ENCODE peak calls at places on chromosomes 1 and 21, in eight cellular contexts. One of them, this sample, is unnamed.

GRCh38 chr1:53093451-53093754 is 31.4 kb downstream of the PODN start:
- DNase-seq in epithelial cell of esophagus: no peak
- DNase-seq in A549: no peak
- DNase-seq in GM12865: no peak
- DNase-seq in hepatocyte: no peak
- DNase-seq in foreskin keratinocyte: no peak
- DNase-seq in tibial nerve: no peak
- DNase-seq in fibroblast of mammary gland: no peak
- DNase-seq in this sample: no peak

GRCh38 chr21:31786164-31786920 is 54.4 kb upstream of the SCAF4 start:
- DNase-seq in A549: no peak
- DNase-seq in epithelial cell of esophagus: no peak
- DNase-seq in hepatocyte: no peak
- DNase-seq in foreskin keratinocyte: no peak
- DNase-seq in GM12865: no peak
- DNase-seq in fibroblast of mammary gland: no peak
- DNase-seq in tibial nerve: no peak
- DNase-seq in this sample: no peak

GRCh38 chr1:12121212-12122000 is 45.4 kb upstream of the TNFRSF1B start:
- DNase-seq in hepatocyte: no peak
- DNase-seq in tibial nerve: no peak
- DNase-seq in epithelial cell of esophagus: peak
- DNase-seq in A549: no peak
- DNase-seq in GM12865: no peak
- DNase-seq in foreskin keratinocyte: no peak
- DNase-seq in fibroblast of mammary gland: peak
- DNase-seq in this sample: no peak

GRCh38 chr1:42713293-42713692 is 26.7 kb downstream of the CLDN19 start:
- DNase-seq in fibroblast of mammary gland: no peak
- DNase-seq in foreskin keratinocyte: no peak
- DNase-seq in hepatocyte: no peak
- DNase-seq in GM12865: no peak
- DNase-seq in epithelial cell of esophagus: no peak
- DNase-seq in tibial nerve: no peak
- DNase-seq in A549: no peak
- DNase-seq in this sample: no peak

GRCh38 chr1:244066954-244067716 is 16.1 kb downstream of the ZBTB18 start:
- DNase-seq in GM12865: no peak
- DNase-seq in epithelial cell of esophagus: no peak
- DNase-seq in foreskin keratinocyte: no peak
- DNase-seq in A549: no peak
- DNase-seq in fibroblast of mammary gland: no peak
- DNase-seq in tibial nerve: no peak
- DNase-seq in hepatocyte: no peak
- DNase-seq in this sample: no peak

GRCh38 chr1:155226910-155227260 is 18.4 kb downstream of the MTX1 start:
- DNase-seq in GM12865: peak
- DNase-seq in epithelial cell of esophagus: peak
- DNase-seq in tibial nerve: no peak
- DNase-seq in foreskin keratinocyte: no peak
- DNase-seq in A549: peak
- DNase-seq in fibroblast of mammary gland: peak
- DNase-seq in hepatocyte: peak
- DNase-seq in this sample: no peak

GRCh38 chr21:42125571-42126544 is 54.7 kb downstream of the UMODL1 start:
- DNase-seq in tibial nerve: no peak
- DNase-seq in hepatocyte: peak
- DNase-seq in fibroblast of mammary gland: peak
- DNase-seq in foreskin keratinocyte: no peak
- DNase-seq in epithelial cell of esophagus: peak
- DNase-seq in A549: no peak
- DNase-seq in GM12865: no peak
- DNase-seq in this sample: no peak

GRCh38 chr1:201364808-201365105 is 12.7 kb downstream of the TNNT2 start:
- DNase-seq in A549: no peak
- DNase-seq in fibroblast of mammary gland: no peak
- DNase-seq in tibial nerve: no peak
- DNase-seq in foreskin keratinocyte: no peak
- DNase-seq in GM12865: no peak
- DNase-seq in hepatocyte: no peak
- DNase-seq in epithelial cell of esophagus: no peak
- DNase-seq in this sample: no peak

GRCh38 chr1:35924838-35925237 is 6.1 kb upstream of the AGO3 start:
- DNase-seq in tibial nerve: no peak
- DNase-seq in A549: no peak
- DNase-seq in hepatocyte: no peak
- DNase-seq in epithelial cell of esophagus: no peak
- DNase-seq in GM12865: peak
- DNase-seq in foreskin keratinocyte: no peak
- DNase-seq in fibroblast of mammary gland: no peak
- DNase-seq in this sample: no peak

GRCh38 chr1:28028873-28029654 is 59.3 kb downstream of the EYA3 start:
- DNase-seq in tibial nerve: no peak
- DNase-seq in GM12865: peak
- DNase-seq in epithelial cell of esophagus: no peak
- DNase-seq in A549: no peak
- DNase-seq in fibroblast of mammary gland: no peak
- DNase-seq in hepatocyte: no peak
- DNase-seq in foreskin keratinocyte: no peak
- DNase-seq in this sample: no peak

GRCh38 chr1:42739753-42740700 is at the start of gene CLDN19:
- DNase-seq in tibial nerve: no peak
- DNase-seq in hepatocyte: peak
- DNase-seq in epithelial cell of esophagus: no peak
- DNase-seq in foreskin keratinocyte: no peak
- DNase-seq in A549: no peak
- DNase-seq in GM12865: no peak
- DNase-seq in fibroblast of mammary gland: no peak
- DNase-seq in this sample: no peak

GRCh38 chr1:16032388-16033100 is 10.7 kb downstream of the CLCNKA start:
- DNase-seq in hepatocyte: peak
- DNase-seq in tibial nerve: peak
- DNase-seq in foreskin keratinocyte: no peak
- DNase-seq in A549: peak
- DNase-seq in epithelial cell of esophagus: peak
- DNase-seq in GM12865: peak
- DNase-seq in fibroblast of mammary gland: peak
- DNase-seq in this sample: peak

DNA sequence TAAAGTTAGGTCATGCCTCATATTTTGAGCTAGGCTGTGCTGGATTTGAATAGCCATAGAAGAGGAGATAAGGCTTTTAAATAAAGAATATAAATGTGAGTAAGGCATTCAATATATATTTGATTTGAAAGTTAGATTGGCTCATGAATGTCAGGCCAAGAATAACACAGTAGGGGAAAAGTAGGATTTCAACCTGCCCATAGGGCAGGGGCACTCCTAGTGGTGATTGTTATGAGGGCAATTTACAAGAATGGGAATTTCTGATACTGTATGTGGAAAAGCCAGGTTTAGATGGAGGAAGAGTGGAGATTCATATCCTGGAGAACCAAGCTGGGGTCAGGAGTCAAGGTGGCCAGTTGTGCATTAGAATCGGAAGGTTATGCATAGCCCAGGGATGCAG is 74.9 kb downstream of the DNAH14 start:
- DNase-seq in foreskin keratinocyte: no peak
- DNase-seq in epithelial cell of esophagus: no peak
- DNase-seq in hepatocyte: no peak
- DNase-seq in tibial nerve: no peak
- DNase-seq in GM12865: no peak
- DNase-seq in fibroblast of mammary gland: no peak
- DNase-seq in A549: peak
- DNase-seq in this sample: no peak
- TF ChIP-seq CTCF in foreskin keratinocyte: peak
- TF ChIP-seq CTCF in epithelial cell of esophagus: peak
- TF ChIP-seq CTCF in hepatocyte: no peak
- TF ChIP-seq CTCF in tibial nerve: no peak
- TF ChIP-seq CTCF in GM12865: peak
- TF ChIP-seq CTCF in fibroblast of mammary gland: peak
- TF ChIP-seq CTCF in A549: peak
- TF ChIP-seq CTCF in this sample: no peak

GRCh38 chr1:5597991-5598823 is 394.0 kb downstream of the NPHP4 start:
- DNase-seq in hepatocyte: peak
- DNase-seq in fibroblast of mammary gland: no peak
- DNase-seq in epithelial cell of esophagus: no peak
- DNase-seq in A549: no peak
- DNase-seq in GM12865: no peak
- DNase-seq in foreskin keratinocyte: no peak
- DNase-seq in tibial nerve: peak
- DNase-seq in this sample: peak
- TF ChIP-seq CTCF in hepatocyte: peak
- TF ChIP-seq CTCF in fibroblast of mammary gland: no peak
- TF ChIP-seq CTCF in epithelial cell of esophagus: no peak
- TF ChIP-seq CTCF in A549: no peak
- TF ChIP-seq CTCF in GM12865: peak
- TF ChIP-seq CTCF in foreskin keratinocyte: peak
- TF ChIP-seq CTCF in tibial nerve: no peak
- TF ChIP-seq CTCF in this sample: no peak

GRCh38 chr1:248849152-248849551 is 9.7 kb downstream of the ZNF692 start:
- DNase-seq in fibroblast of mammary gland: no peak
- DNase-seq in foreskin keratinocyte: no peak
- DNase-seq in GM12865: no peak
- DNase-seq in epithelial cell of esophagus: no peak
- DNase-seq in tibial nerve: no peak
- DNase-seq in A549: no peak
- DNase-seq in hepatocyte: no peak
- DNase-seq in this sample: no peak

GRCh38 chr1:248847181-248847955 is 9.3 kb downstream of the ZNF672 start:
- DNase-seq in epithelial cell of esophagus: no peak
- DNase-seq in GM12865: no peak
- DNase-seq in A549: no peak
- DNase-seq in tibial nerve: no peak
- DNase-seq in hepatocyte: no peak
- DNase-seq in fibroblast of mammary gland: no peak
- DNase-seq in foreskin keratinocyte: no peak
- DNase-seq in this sample: no peak

GRCh38 chr1:248847956-248848561 is 10.0 kb downstream of the ZNF672 start:
- DNase-seq in foreskin keratinocyte: no peak
- DNase-seq in A549: no peak
- DNase-seq in fibroblast of mammary gland: no peak
- DNase-seq in GM12865: no peak
- DNase-seq in epithelial cell of esophagus: no peak
- DNase-seq in tibial nerve: no peak
- DNase-seq in hepatocyte: no peak
- DNase-seq in this sample: no peak

GRCh38 chr1:248849637-248850036 is 9.2 kb downstream of the ZNF692 start:
- DNase-seq in hepatocyte: no peak
- DNase-seq in fibroblast of mammary gland: no peak
- DNase-seq in tibial nerve: no peak
- DNase-seq in GM12865: no peak
- DNase-seq in epithelial cell of esophagus: no peak
- DNase-seq in A549: no peak
- DNase-seq in foreskin keratinocyte: no peak
- DNase-seq in this sample: no peak

GRCh38 chr1:248848596-248848995 is 10.3 kb downstream of the ZNF692 start:
- DNase-seq in tibial nerve: no peak
- DNase-seq in foreskin keratinocyte: no peak
- DNase-seq in epithelial cell of esophagus: no peak
- DNase-seq in fibroblast of mammary gland: no peak
- DNase-seq in A549: no peak
- DNase-seq in hepatocyte: no peak
- DNase-seq in GM12865: no peak
- DNase-seq in this sample: no peak
- TF ChIP-seq CTCF in tibial nerve: no peak
- TF ChIP-seq CTCF in foreskin keratinocyte: no peak
- TF ChIP-seq CTCF in epithelial cell of esophagus: no peak
- TF ChIP-seq CTCF in fibroblast of mammary gland: no peak
- TF ChIP-seq CTCF in A549: no peak
- TF ChIP-seq CTCF in hepatocyte: no peak
- TF ChIP-seq CTCF in GM12865: no peak
- TF ChIP-seq CTCF in this sample: no peak

GRCh38 chr1:226135059-226135651 is 51.4 kb downstream of the ACBD3 start:
- DNase-seq in hepatocyte: peak
- DNase-seq in epithelial cell of esophagus: peak
- DNase-seq in GM12865: no peak
- DNase-seq in foreskin keratinocyte: no peak
- DNase-seq in tibial nerve: no peak
- DNase-seq in fibroblast of mammary gland: no peak
- DNase-seq in A549: no peak
- DNase-seq in this sample: no peak
- TF ChIP-seq CTCF in hepatocyte: no peak
- TF ChIP-seq CTCF in epithelial cell of esophagus: no peak
- TF ChIP-seq CTCF in GM12865: no peak
- TF ChIP-seq CTCF in foreskin keratinocyte: no peak
- TF ChIP-seq CTCF in tibial nerve: no peak
- TF ChIP-seq CTCF in fibroblast of mammary gland: no peak
- TF ChIP-seq CTCF in A549: no peak
- TF ChIP-seq CTCF in this sample: no peak

This sample was measured in mesothelial cell of epicardium.